ENCODE peak calls at places on chromosomes 2 and 18, in four cellular contexts. L is activated CD4-positive, alpha-beta T cell treated with anti-CD3 and anti-CD28 coated beads, Interleukin-2, amount 50 U/mL, for 48 hours; Q is WTC11; A is ELR. N is an unnamed sample.

GRCh38 chr2:217555075-217555876 is 447.5 kb downstream of the TNS1 start:
- DNase-seq in A (no peak), Q (peak), L (no peak), N (peak)

GRCh38 chr2:205527801-205528200 is 154.5 kb upstream of the NRP2 start:
- DNase-seq in L (no peak), Q (no peak), A (peak), N (no peak)

GRCh38 chr2:181658444-181658843 is 1.5 kb upstream of the CERKL start:
- DNase-seq in Q (peak), A (no peak), L (no peak), N (no peak)

GRCh38 chr18:73088445-73088844 is 220.7 kb upstream of the NETO1 start:
- DNase-seq in L (no peak), A (no peak), Q (no peak), N (no peak)

GRCh38 chr18:75133721-75134645 is 75.0 kb downstream of the PTGR3 start:
- DNase-seq in Q (no peak), A (no peak), L (no peak), N (no peak)

GRCh38 chr18:48152549-48152948 is 222.1 kb upstream of the SMAD2 start:
- DNase-seq in L (no peak), A (peak), Q (no peak), N (no peak)

GRCh38 chr2:128425731-128426620 is 107.3 kb upstream of the HS6ST1 start:
- DNase-seq in L (no peak), Q (no peak), A (peak), N (no peak)

GRCh38 chr2:137168564-137168963 is 403.2 kb downstream of the THSD7B start:
- DNase-seq in A (peak), L (no peak), Q (no peak), N (no peak)

GRCh38 chr2:233834378-233834777 is 20.0 kb downstream of the HJURP start:
- DNase-seq in L (no peak), A (no peak), Q (no peak), N (no peak)

GRCh38 chr2:76478636-76479035 is 767.9 kb upstream of the GCFC2 start:
- DNase-seq in L (no peak), A (no peak), Q (no peak), N (no peak)

GRCh38 chr18:10388380-10388779 is 66.1 kb upstream of the APCDD1 start:
- DNase-seq in L (no peak), A (no peak), Q (no peak), N (no peak)

GRCh38 chr2:10538224-10538894 is 90.2 kb upstream of the ODC1 start:
- DNase-seq in A (peak), L (peak), Q (no peak), N (no peak)

GRCh38 chr2:234981197-234982095 is 29.6 kb downstream of the SH3BP4 start:
- DNase-seq in L (no peak), Q (peak), A (peak), N (no peak)

GRCh38 chr2:210961249-210961648 is 404.9 kb downstream of the CPS1 start:
- DNase-seq in Q (no peak), A (peak), L (no peak), N (no peak)

GRCh38 chr2:47373747-47374146 is 29.2 kb upstream of the MSH2 start:
- DNase-seq in L (no peak), A (peak), Q (peak), N (no peak)

GRCh38 chr18:8400825-8401224 is 208.4 kb upstream of the RAB12 start:
- DNase-seq in L (no peak), A (no peak), Q (no peak), N (no peak)

GRCh38 chr18:21243041-21243431 is 1.0 kb downstream of the GREB1L start:
- DNase-seq in Q (peak), A (peak), L (no peak), N (no peak)

GRCh38 chr2:168528469-168528868 is 72.4 kb downstream of the CERS6 start:
- DNase-seq in Q (no peak), L (no peak), A (peak), N (no peak)

N was measured in activated naive CD8-positive, alpha-beta T cell treated with anti-CD3 and anti-CD28 coated beads for 36 hours.